ENCODE peak calls at places on chromosomes 12 and 14, in six cellular contexts. S is GM04504, M is Ammon's horn, C is ovary, W is HT1080, R is right lobe of liver. G is an unnamed sample.

GRCh38 chr12:45381351-45381750 is 165.5 kb downstream of the ANO6 start:
- DNase-seq in W (no peak), C (no peak), S (no peak), M (no peak), R (no peak), G (no peak)

GRCh38 chr14:35789651-35790050 is 19.4 kb downstream of the RALGAPA1 start:
- DNase-seq in C (no peak), S (no peak), M (no peak), W (peak; percentile 54), R (no peak), G (no peak)

GRCh38 chr14:28571636-28572035 is 195.0 kb upstream of the FOXG1 start:
- DNase-seq in W (peak; percentile 43), S (no peak), R (no peak), M (no peak), C (no peak), G (no peak)

GRCh38 chr14:81172353-81172752 is 48.4 kb downstream of the GTF2A1 start:
- DNase-seq in S (no peak), W (peak; percentile 11), R (no peak), C (no peak), M (no peak), G (peak; percentile 5)

GRCh38 chr12:31524791-31525495 is 66.0 kb downstream of the DENND5B start:
- DNase-seq in S (no peak), R (no peak), W (peak; percentile 86), C (no peak), M (no peak), G (no peak)

GRCh38 chr12:13661005-13661887 is 320.2 kb downstream of the GRIN2B start:
- DNase-seq in R (peak; percentile 55), M (peak; percentile 74), S (peak; percentile 33), W (peak; percentile 31), C (no peak), G (peak; percentile 11)

GRCh38 chr12:107514887-107515445 is 170.6 kb upstream of the PWP1 start:
- DNase-seq in R (no peak), W (no peak), C (no peak), M (no peak), S (peak; percentile 41), G (no peak)

GRCh38 chr14:68939893-68940613 is 39.0 kb downstream of the ACTN1 start:
- DNase-seq in S (peak; percentile 94), C (peak; percentile 33), R (peak; percentile 78), W (peak; percentile 97), M (peak; percentile 29), G (peak; percentile 52)

GRCh38 chr12:95582230-95583058 is 31.2 kb upstream of the USP44 start:
- DNase-seq in C (no peak), R (no peak), W (peak; percentile 56), M (peak; percentile 29), S (peak; percentile 24), G (no peak)

GRCh38 chr12:45292486-45293195 is 76.7 kb downstream of the ANO6 start:
- DNase-seq in M (no peak), C (peak; percentile 52), W (no peak), R (no peak), S (no peak), G (no peak)

GRCh38 chr14:93128785-93129459 is 13.2 kb upstream of the ITPK1 start:
- DNase-seq in S (no peak), R (no peak), M (no peak), C (no peak), W (no peak), G (no peak)